ENCODE peak calls at places on chromosomes 13 and 19, in nine cellular contexts. J, Z, W, T, C, H, S, O and M are unnamed samples.

GRCh38 chr13:109180905-109181425 is 551.6 kb downstream of the MYO16 start:
- DNase-seq in S (no peak), Z (no peak), C (no peak), W (no peak), T (peak; percentile 55), J (no peak), H (no peak), O (no peak), M (no peak)

GRCh38 chr19:15717781-15718180 is 10.0 kb upstream of the OR10H2 start:
- DNase-seq in J (no peak), W (no peak), O (no peak), T (no peak), S (peak; percentile 55), C (no peak), H (no peak), Z (no peak), M (no peak)

GRCh38 chr13:95896302-95896701 is 156.9 kb downstream of the UGGT2 start:
- DNase-seq in C (no peak), J (no peak), Z (peak; percentile 20), S (no peak), W (no peak), T (no peak), O (no peak), H (no peak), M (no peak)

GRCh38 chr19:16447015-16447384 is 24.8 kb downstream of the EPS15L1 start:
- DNase-seq in S (no peak), H (no peak), O (no peak), Z (peak; percentile 80), W (peak; percentile 79), T (no peak), C (peak; percentile 91), J (peak; percentile 45), M (peak; percentile 94)

GRCh38 chr13:42602910-42603309 is 29.0 kb downstream of the TNFSF11 start:
- DNase-seq in O (no peak), T (no peak), Z (no peak), J (no peak), S (no peak), H (no peak), C (no peak), W (no peak), M (no peak)

GRCh38 chr13:87656311-87656710 is 14.9 kb upstream of the SLITRK5 start:
- DNase-seq in T (no peak), J (no peak), H (no peak), S (no peak), O (no peak), Z (no peak), W (no peak), C (no peak), M (no peak)

GRCh38 chr13:32225494-32225931 is 89.7 kb downstream of the ZAR1L start:
- DNase-seq in C (no peak), O (no peak), J (no peak), H (no peak), T (peak; percentile 28), W (no peak), S (peak; percentile 62), Z (no peak), M (no peak)

GRCh38 chr19:31761281-31761913 is 412.2 kb upstream of the TSHZ3 start:
- DNase-seq in O (no peak), Z (no peak), T (peak; percentile 32), W (no peak), C (no peak), S (no peak), H (no peak), J (no peak), M (no peak)

GRCh38 chr19:48868196-48868886 is at the start of gene PLEKHA4:
- DNase-seq in T (no peak), S (no peak), Z (peak; percentile 63), J (peak; percentile 66), C (peak; percentile 86), H (peak; percentile 83), W (no peak), O (no peak), M (no peak)

GRCh38 chr13:80030491-80030890 is 310.4 kb downstream of the SPRY2 start:
- DNase-seq in W (no peak), Z (no peak), O (no peak), S (no peak), C (no peak), T (peak; percentile 28), H (no peak), J (no peak), M (no peak)

GRCh38 chr19:21328402-21328801 is 808 bp downstream of the ZNF708 start:
- DNase-seq in O (no peak), T (peak; percentile 65), J (no peak), S (no peak), C (no peak), W (no peak), Z (peak; percentile 24), H (no peak), M (no peak)

DNA sequence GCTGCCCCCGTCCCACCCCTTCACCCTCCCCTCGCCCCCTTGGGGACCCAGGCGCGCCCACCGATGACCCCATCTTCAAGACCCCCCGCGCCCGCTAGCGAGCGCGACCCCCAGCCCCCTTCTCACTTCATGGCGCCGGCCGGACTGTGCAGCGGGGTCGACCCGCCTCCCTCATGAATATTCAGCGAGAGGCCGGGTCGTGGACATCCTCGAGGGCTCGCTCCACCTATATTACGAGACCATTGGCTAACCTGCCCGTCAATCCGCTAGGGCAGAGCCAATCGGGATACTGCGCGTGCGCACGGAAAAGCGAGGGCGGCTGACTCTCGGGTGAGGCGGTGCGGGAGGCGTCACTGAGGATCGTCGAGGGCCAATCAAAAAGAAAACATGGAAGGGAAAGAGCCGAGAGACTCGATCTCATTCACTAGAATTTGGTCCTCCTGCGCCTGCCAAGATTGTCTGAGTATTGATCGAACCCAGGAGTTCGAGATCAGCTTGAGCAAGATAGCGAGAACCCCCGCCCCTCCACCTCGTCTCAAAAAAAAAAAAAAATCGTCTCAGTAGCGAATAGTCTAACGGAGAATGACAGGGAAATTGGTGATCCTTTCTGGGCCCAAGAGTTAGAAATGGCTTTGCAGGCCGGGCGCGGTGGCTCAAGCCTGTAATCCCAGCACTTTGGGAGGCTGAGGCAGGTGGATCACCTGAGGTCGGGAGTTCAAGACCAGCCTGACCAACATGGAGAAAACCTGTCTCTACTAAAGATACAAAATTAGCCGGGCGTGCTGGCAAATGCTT is at the start of gene ERCC2:
- DNase-seq in H (peak; percentile 95), Z (peak; percentile 99), C (peak; percentile 100), S (peak; percentile 100), W (peak; percentile 95), O (peak; percentile 99), T (peak; percentile 100), J (peak; percentile 99), M (peak; percentile 97)
- TF ChIP-seq POLR2AphosphoS5 in H (no peak), Z (peak; percentile 68), C (no peak), S (peak; percentile 41), W (peak; percentile 42), O (peak; percentile 100), T (peak; percentile 86), J (peak; percentile 43), M (peak; percentile 82)

DNA sequence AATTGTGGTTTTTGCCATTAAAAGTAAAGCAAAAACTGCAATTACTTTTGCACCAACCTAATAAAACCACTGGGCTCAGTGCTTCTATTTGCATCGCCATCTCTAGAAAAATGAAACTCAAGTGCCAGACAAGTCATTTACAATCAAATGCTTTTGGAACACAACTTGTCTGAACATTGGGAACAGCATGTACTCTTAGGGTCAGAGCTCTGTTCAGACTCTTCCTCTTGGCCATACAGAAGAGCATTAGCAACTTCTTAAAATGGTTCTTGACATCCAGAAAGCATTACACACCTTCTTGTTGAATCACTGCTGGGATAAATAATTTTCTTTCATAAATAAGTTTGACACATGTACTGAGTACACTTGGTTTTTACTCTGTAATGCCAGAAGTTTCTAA is 272.5 kb downstream of the DCLK1 start:
- DNase-seq in Z (no peak), C (no peak), S (no peak), O (no peak), W (no peak), H (no peak), T (no peak), J (no peak), M (no peak)
- TF ChIP-seq POLR2AphosphoS5 in Z (no peak), C (no peak), S (peak; percentile 92), O (peak; percentile 77), W (no peak), H (no peak), T (no peak), J (peak; percentile 50), M (no peak)

GRCh38 chr13:110414283-110414682 is 107.2 kb downstream of the COL4A2 start:
- DNase-seq in H (no peak), S (no peak), T (no peak), C (no peak), W (no peak), Z (no peak), J (peak; percentile 15), O (no peak), M (no peak)

GRCh38 chr13:110417537-110417908 is 110.4 kb downstream of the COL4A2 start:
- DNase-seq in S (no peak), O (no peak), T (no peak), H (no peak), Z (no peak), J (no peak), W (no peak), C (no peak), M (no peak)

GRCh38 chr13:110416131-110416584 is 109.1 kb downstream of the COL4A2 start:
- DNase-seq in C (no peak), W (no peak), O (no peak), T (no peak), S (no peak), Z (no peak), J (peak; percentile 15), H (no peak), M (no peak)

GRCh38 chr13:110413311-110414040 is 106.4 kb downstream of the COL4A2 start:
- DNase-seq in Z (no peak), O (no peak), S (no peak), H (no peak), J (peak; percentile 16), C (no peak), W (no peak), T (no peak), M (no peak)

DNA sequence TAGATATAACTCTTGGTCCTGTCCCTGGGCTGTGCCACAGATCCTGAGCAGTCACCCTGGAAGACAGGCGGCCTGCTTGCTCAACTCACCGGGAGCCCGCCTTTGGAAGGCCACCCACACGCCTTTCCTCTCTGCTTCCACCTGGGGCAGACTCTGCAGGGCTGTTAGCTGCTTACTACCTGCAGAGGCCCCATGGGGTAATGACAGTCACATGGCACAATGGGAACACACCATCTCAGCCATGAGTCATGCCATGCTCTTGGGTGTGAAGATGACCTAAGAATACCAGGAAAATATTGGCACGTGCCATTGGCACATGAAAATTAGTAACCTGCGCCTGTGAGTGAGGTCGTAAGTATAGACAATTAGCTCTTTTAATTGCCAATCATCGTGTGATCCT is 108.6 kb downstream of the COL4A2 start:
- DNase-seq in T (peak; percentile 58), C (no peak), Z (peak; percentile 4), S (no peak), O (no peak), H (no peak), J (peak; percentile 16), W (peak; percentile 3), M (no peak)
- TF ChIP-seq POLR2AphosphoS5 in T (no peak), C (no peak), Z (no peak), S (no peak), O (no peak), H (peak; percentile 39), J (no peak), W (no peak), M (no peak)

DNA sequence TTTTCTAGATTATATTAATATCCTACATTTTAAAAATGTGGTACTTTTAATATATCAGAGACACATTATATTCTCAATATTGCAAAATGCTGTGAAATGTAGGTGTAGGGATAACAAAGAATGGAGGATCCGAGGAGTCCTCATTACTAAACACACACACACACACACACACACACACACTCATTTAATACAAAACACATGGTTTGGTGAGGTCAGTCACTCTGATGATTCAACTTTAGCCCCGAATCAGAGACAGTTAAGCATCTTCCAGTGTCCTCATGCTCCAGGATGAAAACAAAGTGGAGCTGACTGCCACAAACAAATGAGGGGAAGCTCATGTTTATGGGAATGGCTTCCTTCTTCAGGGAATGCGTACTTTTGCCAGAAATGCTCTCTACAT is 147.5 kb downstream of the CYSLTR2 start:
- DNase-seq in S (peak; percentile 17), C (no peak), Z (no peak), T (no peak), O (no peak), H (no peak), J (no peak), W (no peak), M (no peak)
- TF ChIP-seq POLR2AphosphoS5 in S (no peak), C (no peak), Z (no peak), T (no peak), O (no peak), H (no peak), J (no peak), W (no peak), M (no peak)